ENCODE peak calls at places on chromosomes 1 and 21, in ten cellular contexts. K is endothelial cell of umbilical vein; U is neural progenitor cell; Z is WTC11; V is lung; I is left lung; S is ascending aorta; Q is type B pancreatic cell; B is brain microvascular endothelial cell; E is CD4-positive, alpha-beta T cell. L is an unnamed sample.
A peak's percentile ranks its signal among the peaks of the same experiment; 100 is the strongest.

GRCh38 chr1:22888320-22889075 is 84.2 kb downstream of the LACTBL1 start:
- DNase-seq in K (peak; percentile 95), U (no peak), Z (no peak), V (no peak), I (no peak), S (no peak), Q (no peak), B (peak; percentile 18), E (no peak), L (no peak)

GRCh38 chr1:25562101-25562927 is 18.9 kb downstream of the LDLRAP1 start:
- DNase-seq in K (no peak), U (no peak), Z (no peak), V (no peak), I (peak; percentile 60), S (no peak), Q (no peak), B (no peak), E (peak; percentile 81), L (no peak)

GRCh38 chr1:180881806-180882509 is 30.7 kb upstream of the KIAA1614 start:
- DNase-seq in K (peak; percentile 53), U (peak; percentile 71), Z (no peak), V (no peak), I (no peak), S (no peak), Q (no peak), B (no peak), E (no peak), L (no peak)

GRCh38 chr1:213099682-213100399 is 48.8 kb downstream of the RPS6KC1 start:
- DNase-seq in K (no peak), U (no peak), Z (no peak), V (no peak), I (no peak), S (no peak), Q (no peak), B (no peak), E (no peak), L (no peak)

GRCh38 chr1:59170659-59171058 is 126.2 kb upstream of the FGGY start:
- DNase-seq in K (no peak), U (no peak), Z (no peak), V (no peak), I (no peak), S (no peak), Q (no peak), B (no peak), E (no peak), L (no peak)

GRCh38 chr21:33496345-33496744 is 4.8 kb upstream of the DNAJC28 start:
- DNase-seq in K (no peak), U (no peak), Z (no peak), V (no peak), I (no peak), S (no peak), Q (no peak), B (no peak), E (no peak), L (no peak)

GRCh38 chr1:183349201-183349711 is 68.9 kb downstream of the NMNAT2 start:
- DNase-seq in K (no peak), U (peak; percentile 41), Z (no peak), V (no peak), I (no peak), S (peak; percentile 65), Q (no peak), B (peak; percentile 19), E (no peak), L (no peak)

GRCh38 chr1:166590161-166590560 is 249.1 kb upstream of the POGK start:
- DNase-seq in K (no peak), U (no peak), Z (no peak), V (no peak), I (no peak), S (no peak), Q (no peak), B (no peak), E (no peak), L (no peak)

GRCh38 chr1:108080448-108080847 is 115.5 kb upstream of the VAV3 start:
- DNase-seq in K (no peak), U (no peak), Z (no peak), V (no peak), I (no peak), S (no peak), Q (no peak), B (no peak), E (no peak), L (no peak)

GRCh38 chr1:50704126-50704525 is 255.9 kb downstream of the FAF1 start:
- DNase-seq in K (peak; percentile 58), U (peak; percentile 52), Z (no peak), V (no peak), I (no peak), S (no peak), Q (no peak), B (peak; percentile 14), E (no peak), L (no peak)

GRCh38 chr1:51924455-51924854 is 45.9 kb upstream of the NRDC start:
- DNase-seq in K (no peak), U (no peak), Z (no peak), V (no peak), I (no peak), S (no peak), Q (no peak), B (peak; percentile 56), E (no peak), L (no peak)

GRCh38 chr21:35658242-35658641 is 402.1 kb downstream of the SETD4 start:
- DNase-seq in K (no peak), U (no peak), Z (no peak), V (no peak), I (no peak), S (no peak), Q (no peak), B (peak; percentile 70), E (no peak), L (no peak)

GRCh38 chr1:151251656-151252470 is 2.7 kb upstream of the PSMD4 start:
- DNase-seq in K (peak; percentile 72), U (peak; percentile 85), Z (peak; percentile 54), V (peak; percentile 61), I (no peak), S (peak; percentile 82), Q (no peak), B (peak; percentile 83), E (peak; percentile 59), L (peak; percentile 65)

GRCh38 chr21:30426732-30427131 is 1.0 kb upstream of the KRTAP13-3 start:
- DNase-seq in K (no peak), U (peak; percentile 76), Z (peak; percentile 25), V (no peak), I (no peak), S (no peak), Q (no peak), B (no peak), E (no peak), L (no peak)

GRCh38 chr21:30434033-30434631 is 4.1 kb downstream of the KRTAP13-4 start:
- DNase-seq in K (no peak), U (peak; percentile 56), Z (peak; percentile 64), V (no peak), I (no peak), S (no peak), Q (no peak), B (peak; percentile 20), E (no peak), L (no peak)

GRCh38 chr21:30425826-30426225 is at the start of gene KRTAP13-3:
- DNase-seq in K (no peak), U (no peak), Z (no peak), V (no peak), I (no peak), S (no peak), Q (no peak), B (no peak), E (no peak), L (no peak)

DNA sequence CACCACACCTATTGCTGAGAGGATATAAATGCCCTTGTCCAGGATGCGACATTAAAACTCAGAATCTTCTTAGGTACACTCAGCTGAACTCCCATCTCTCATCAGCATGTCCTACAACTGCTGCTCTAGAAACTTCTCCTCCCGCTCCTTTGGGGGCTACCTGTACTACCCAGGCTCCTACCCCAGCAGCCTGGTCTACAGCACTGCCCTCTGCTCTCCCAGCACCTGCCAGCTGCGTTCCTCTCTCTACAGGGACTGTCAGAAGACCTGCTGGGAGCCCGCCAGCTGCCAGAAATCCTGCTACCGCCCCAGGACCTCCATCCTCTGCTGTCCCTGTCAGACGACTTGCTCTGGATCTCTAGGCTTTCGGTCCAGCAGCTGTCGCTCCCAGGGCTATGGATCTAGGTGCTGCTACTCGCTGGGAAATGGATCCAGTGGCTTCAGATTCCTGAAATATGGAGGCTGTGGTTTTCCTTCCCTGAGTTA is at the start of gene KRTAP13-4:
- DNase-seq in K (no peak), U (no peak), Z (peak; percentile 10), V (no peak), I (peak; percentile 30), S (no peak), Q (no peak), B (no peak), E (no peak), L (no peak)
- TF ChIP-seq CTCF in K (no peak), U (no peak), Z (no peak), V (no peak), I (no peak), S (no peak), Q (no peak), B (no peak), E (no peak), L (no peak)

DNA sequence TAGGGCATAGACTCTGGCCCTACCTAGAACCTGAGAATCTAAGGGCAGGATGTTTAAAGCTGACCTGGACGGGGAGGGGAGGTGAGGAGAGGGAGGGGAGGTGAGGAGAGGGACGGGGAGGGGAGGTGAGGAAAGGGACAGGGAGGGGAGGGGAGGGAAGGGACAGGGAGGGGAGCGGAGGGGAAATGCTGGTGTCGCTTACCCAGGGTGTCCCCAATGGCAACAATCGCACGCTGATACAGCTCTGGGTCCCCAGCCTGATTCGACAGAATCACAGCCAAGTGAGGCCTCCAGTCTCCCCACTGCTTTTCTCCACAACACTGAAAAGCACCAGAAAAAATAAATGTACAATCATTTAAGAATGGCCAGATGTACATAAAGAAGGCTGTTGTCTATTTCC is 22.2 kb downstream of the SEC16B start:
- DNase-seq in K (no peak), U (no peak), Z (no peak), V (no peak), I (no peak), S (no peak), Q (no peak), B (no peak), E (no peak), L (no peak)
- TF ChIP-seq CTCF in K (no peak), U (no peak), Z (no peak), V (no peak), I (no peak), S (no peak), Q (no peak), B (no peak), E (no peak), L (no peak)

GRCh38 chr1:193143285-193143684 is 21.5 kb downstream of the CDC73 start:
- DNase-seq in K (peak; percentile 30), U (no peak), Z (no peak), V (no peak), I (no peak), S (no peak), Q (no peak), B (no peak), E (no peak), L (no peak)
- TF ChIP-seq CTCF in K (no peak), U (peak; percentile 45), Z (no peak), V (no peak), I (peak; percentile 25), S (no peak), Q (peak; percentile 68), B (peak; percentile 22), E (peak; percentile 36), L (no peak)

DNA sequence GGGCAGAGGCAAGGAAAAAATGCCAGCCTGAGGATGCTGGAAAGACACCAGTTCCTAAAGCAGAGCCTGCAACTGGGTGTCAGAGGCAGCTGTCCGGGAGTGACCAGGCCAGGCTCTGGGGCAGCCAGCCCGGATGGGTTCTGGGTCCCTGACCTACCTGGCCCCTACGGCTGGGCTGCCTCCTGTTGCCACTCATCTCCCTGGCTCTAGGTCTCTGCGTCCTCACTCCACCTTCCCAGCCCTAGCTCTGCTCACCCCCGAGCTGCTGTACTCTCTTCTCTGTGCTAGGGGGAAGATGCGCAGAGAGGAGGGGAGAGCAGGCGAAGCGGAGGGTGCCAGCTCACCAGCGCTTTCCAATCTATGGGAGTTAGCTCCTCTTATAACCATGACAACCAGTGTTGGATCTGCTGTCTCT is 9.0 kb downstream of the ARHGEF2 start:
- DNase-seq in K (no peak), U (no peak), Z (no peak), V (no peak), I (peak; percentile 76), S (no peak), Q (no peak), B (no peak), E (no peak), L (no peak)
- TF ChIP-seq CTCF in K (no peak), U (no peak), Z (no peak), V (no peak), I (no peak), S (no peak), Q (no peak), B (no peak), E (no peak), L (no peak)